ENCODE peak calls at places on chromosomes 11 and 22, in four cellular contexts. J is fibroblast of lung, Y is amniotic epithelial cell, O is anterior cingulate cortex. F is an unnamed sample.

GRCh38 chr11:58927393-58928081 is 11.8 kb upstream of the GLYATL1 start:
- DNase-seq in Y (peak; percentile 70), J (peak; percentile 62), O (no peak), F (no peak)

GRCh38 chr11:12494699-12495098 is 117.3 kb downstream of the PARVA start:
- DNase-seq in O (no peak), J (peak; percentile 89), Y (peak; percentile 79), F (no peak)

GRCh38 chr11:67409261-67409666 is 5.4 kb downstream of the TBC1D10C start:
- DNase-seq in J (no peak), O (no peak), Y (no peak), F (no peak)

GRCh38 chr22:34508797-34509196 is 557.2 kb upstream of the ISX start:
- DNase-seq in J (no peak), Y (no peak), O (no peak), F (no peak)

GRCh38 chr11:128477811-128478210 is 109.5 kb downstream of the ETS1 start:
- DNase-seq in O (no peak), Y (no peak), J (no peak), F (no peak)

GRCh38 chr22:46852771-46853170 is 90.3 kb downstream of the TBC1D22A start:
- DNase-seq in J (no peak), Y (no peak), O (no peak), F (no peak)

GRCh38 chr22:38925571-38926041 is 31.8 kb upstream of the APOBEC3A start:
- DNase-seq in Y (no peak), O (no peak), J (peak; percentile 52), F (no peak)

GRCh38 chr11:19868281-19868821 is 155.7 kb downstream of the NAV2 start:
- DNase-seq in J (peak; percentile 91), O (no peak), Y (peak; percentile 41), F (peak; percentile 38)

GRCh38 chr11:76787911-76788596 is 4.9 kb downstream of the TSKU start:
- DNase-seq in J (no peak), Y (peak; percentile 88), O (no peak), F (no peak)

GRCh38 chr11:69650081-69650831 is 9.3 kb downstream of the CCND1 start:
- DNase-seq in O (no peak), J (no peak), Y (no peak), F (no peak)

GRCh38 chr11:8082391-8083087 is 1.5 kb downstream of the TUB start:
- DNase-seq in J (no peak), O (no peak), Y (no peak), F (no peak)

GRCh38 chr11:19576054-19576453 is 136.6 kb upstream of the NAV2 start:
- DNase-seq in J (no peak), O (no peak), Y (no peak), F (no peak)

GRCh38 chr22:38239101-38239761 is 33.6 kb downstream of the TMEM184B start:
- DNase-seq in O (no peak), J (peak; percentile 95), Y (peak; percentile 91), F (peak; percentile 83)

F was measured in endothelial cell of umbilical vein.